ENCODE peak calls at places on chromosomes 3 and 15, in eight cellular contexts. One of them, this sample, is unnamed.

GRCh38 chr15:29233566-29233965 is 36.1 kb downstream of the NSMCE3 start:
- DNase-seq in ELR: peak; percentile 40
- DNase-seq in RPMI8226: no peak
- DNase-seq in tibial artery: no peak
- DNase-seq in NCI-H1417: no peak
- DNase-seq in T-helper 2 cell: no peak
- DNase-seq in NCI-H1092: no peak
- DNase-seq in germinal center: no peak
- DNase-seq in this sample: no peak

GRCh38 chr15:55389276-55389631 is 18.9 kb downstream of the CCPG1 start:
- DNase-seq in ELR: peak; percentile 78
- DNase-seq in tibial artery: no peak
- DNase-seq in germinal center: no peak
- DNase-seq in NCI-H1417: no peak
- DNase-seq in T-helper 2 cell: no peak
- DNase-seq in NCI-H1092: no peak
- DNase-seq in RPMI8226: no peak
- DNase-seq in this sample: no peak

GRCh38 chr3:186514296-186515002 is 29.7 kb downstream of the CRYGS start:
- DNase-seq in NCI-H1417: no peak
- DNase-seq in germinal center: peak; percentile 36
- DNase-seq in T-helper 2 cell: no peak
- DNase-seq in NCI-H1092: no peak
- DNase-seq in RPMI8226: no peak
- DNase-seq in ELR: peak; percentile 43
- DNase-seq in tibial artery: no peak
- DNase-seq in this sample: no peak

GRCh38 chr3:190385835-190386688 is 1.9 kb upstream of the CLDN16 start:
- DNase-seq in T-helper 2 cell: no peak
- DNase-seq in ELR: peak; percentile 99
- DNase-seq in RPMI8226: no peak
- DNase-seq in germinal center: no peak
- DNase-seq in tibial artery: no peak
- DNase-seq in NCI-H1092: no peak
- DNase-seq in NCI-H1417: no peak
- DNase-seq in this sample: no peak

GRCh38 chr3:101351834-101352233 is 31.5 kb upstream of the IMPG2 start:
- DNase-seq in NCI-H1092: no peak
- DNase-seq in RPMI8226: peak; percentile 88
- DNase-seq in T-helper 2 cell: no peak
- DNase-seq in NCI-H1417: no peak
- DNase-seq in ELR: peak; percentile 20
- DNase-seq in germinal center: no peak
- DNase-seq in tibial artery: no peak
- DNase-seq in this sample: no peak

GRCh38 chr3:33364060-33364459 is 76.1 kb downstream of the UBP1 start:
- DNase-seq in tibial artery: no peak
- DNase-seq in germinal center: no peak
- DNase-seq in ELR: no peak
- DNase-seq in RPMI8226: no peak
- DNase-seq in NCI-H1092: no peak
- DNase-seq in NCI-H1417: no peak
- DNase-seq in T-helper 2 cell: no peak
- DNase-seq in this sample: no peak

GRCh38 chr3:101809178-101810022 is 30.4 kb downstream of the NXPE3 start:
- DNase-seq in NCI-H1417: peak; percentile 50
- DNase-seq in germinal center: peak; percentile 56
- DNase-seq in NCI-H1092: no peak
- DNase-seq in T-helper 2 cell: no peak
- DNase-seq in tibial artery: no peak
- DNase-seq in RPMI8226: peak; percentile 46
- DNase-seq in ELR: peak; percentile 63
- DNase-seq in this sample: no peak

GRCh38 chr3:113736548-113737089 is 9.4 kb downstream of the NAA50 start:
- DNase-seq in ELR: peak; percentile 80
- DNase-seq in RPMI8226: peak; percentile 69
- DNase-seq in germinal center: peak; percentile 54
- DNase-seq in NCI-H1092: no peak
- DNase-seq in T-helper 2 cell: no peak
- DNase-seq in NCI-H1417: peak; percentile 73
- DNase-seq in tibial artery: no peak
- DNase-seq in this sample: peak; percentile 5

GRCh38 chr3:139830817-139831216 is 104.2 kb upstream of the CLSTN2 start:
- DNase-seq in germinal center: no peak
- DNase-seq in ELR: no peak
- DNase-seq in tibial artery: no peak
- DNase-seq in NCI-H1417: peak; percentile 60
- DNase-seq in NCI-H1092: no peak
- DNase-seq in RPMI8226: no peak
- DNase-seq in T-helper 2 cell: no peak
- DNase-seq in this sample: no peak

GRCh38 chr3:126664591-126665214 is 9.8 kb upstream of the TXNRD3 start:
- DNase-seq in T-helper 2 cell: no peak
- DNase-seq in tibial artery: no peak
- DNase-seq in germinal center: no peak
- DNase-seq in NCI-H1092: no peak
- DNase-seq in NCI-H1417: no peak
- DNase-seq in RPMI8226: peak; percentile 25
- DNase-seq in ELR: no peak
- DNase-seq in this sample: no peak

GRCh38 chr3:156396851-156397250 is 158.1 kb downstream of the SSR3 start:
- DNase-seq in NCI-H1417: no peak
- DNase-seq in tibial artery: no peak
- DNase-seq in T-helper 2 cell: no peak
- DNase-seq in germinal center: no peak
- DNase-seq in RPMI8226: no peak
- DNase-seq in ELR: no peak
- DNase-seq in NCI-H1092: no peak
- DNase-seq in this sample: no peak

GRCh38 chr3:65993134-65993900 is 45.4 kb downstream of the MAGI1 start:
- DNase-seq in NCI-H1417: no peak
- DNase-seq in ELR: no peak
- DNase-seq in germinal center: no peak
- DNase-seq in RPMI8226: no peak
- DNase-seq in T-helper 2 cell: no peak
- DNase-seq in tibial artery: no peak
- DNase-seq in NCI-H1092: no peak
- DNase-seq in this sample: no peak

GRCh38 chr3:152403632-152404066 is 134.9 kb downstream of the MBNL1 start:
- DNase-seq in tibial artery: peak; percentile 90
- DNase-seq in T-helper 2 cell: no peak
- DNase-seq in germinal center: no peak
- DNase-seq in NCI-H1417: no peak
- DNase-seq in RPMI8226: no peak
- DNase-seq in ELR: no peak
- DNase-seq in NCI-H1092: no peak
- DNase-seq in this sample: no peak

GRCh38 chr3:115500795-115501194 is 122.5 kb upstream of the GAP43 start:
- DNase-seq in germinal center: no peak
- DNase-seq in ELR: no peak
- DNase-seq in T-helper 2 cell: no peak
- DNase-seq in NCI-H1092: no peak
- DNase-seq in tibial artery: no peak
- DNase-seq in RPMI8226: no peak
- DNase-seq in NCI-H1417: no peak
- DNase-seq in this sample: no peak

GRCh38 chr3:24378313-24378712 is 116.3 kb downstream of the THRB start:
- DNase-seq in tibial artery: no peak
- DNase-seq in germinal center: no peak
- DNase-seq in RPMI8226: no peak
- DNase-seq in ELR: no peak
- DNase-seq in NCI-H1417: no peak
- DNase-seq in T-helper 2 cell: no peak
- DNase-seq in NCI-H1092: no peak
- DNase-seq in this sample: no peak

GRCh38 chr15:25730918-25731317 is 132.2 kb downstream of the ATP10A start:
- DNase-seq in NCI-H1092: no peak
- DNase-seq in tibial artery: no peak
- DNase-seq in T-helper 2 cell: no peak
- DNase-seq in ELR: no peak
- DNase-seq in RPMI8226: no peak
- DNase-seq in germinal center: no peak
- DNase-seq in NCI-H1417: no peak
- DNase-seq in this sample: no peak

GRCh38 chr3:45534580-45535080 is 59.9 kb upstream of the LIMD1 start:
- DNase-seq in NCI-H1092: no peak
- DNase-seq in germinal center: no peak
- DNase-seq in tibial artery: no peak
- DNase-seq in RPMI8226: no peak
- DNase-seq in T-helper 2 cell: no peak
- DNase-seq in ELR: no peak
- DNase-seq in NCI-H1417: no peak
- DNase-seq in this sample: peak; percentile 17

GRCh38 chr15:99436472-99437314 is 129.1 kb upstream of the MEF2A start:
- DNase-seq in tibial artery: peak; percentile 15
- DNase-seq in NCI-H1417: no peak
- DNase-seq in RPMI8226: no peak
- DNase-seq in germinal center: no peak
- DNase-seq in NCI-H1092: no peak
- DNase-seq in ELR: no peak
- DNase-seq in T-helper 2 cell: no peak
- DNase-seq in this sample: no peak

GRCh38 chr3:146156801-146157310 is 4.1 kb downstream of the PLOD2 start:
- DNase-seq in germinal center: no peak
- DNase-seq in ELR: no peak
- DNase-seq in NCI-H1417: no peak
- DNase-seq in RPMI8226: no peak
- DNase-seq in tibial artery: no peak
- DNase-seq in T-helper 2 cell: no peak
- DNase-seq in NCI-H1092: no peak
- DNase-seq in this sample: no peak

GRCh38 chr15:77838061-77838460 is 205.3 kb upstream of the LINGO1 start:
- DNase-seq in NCI-H1417: no peak
- DNase-seq in germinal center: no peak
- DNase-seq in T-helper 2 cell: no peak
- DNase-seq in ELR: no peak
- DNase-seq in NCI-H1092: no peak
- DNase-seq in tibial artery: no peak
- DNase-seq in RPMI8226: peak; percentile 49
- DNase-seq in this sample: no peak

GRCh38 chr3:44476181-44476599 is 1.3 kb downstream of the ZNF445 start:
- DNase-seq in NCI-H1417: peak; percentile 17
- DNase-seq in tibial artery: no peak
- DNase-seq in T-helper 2 cell: no peak
- DNase-seq in NCI-H1092: no peak
- DNase-seq in ELR: peak; percentile 46
- DNase-seq in RPMI8226: peak; percentile 24
- DNase-seq in germinal center: no peak
- DNase-seq in this sample: no peak

GRCh38 chr3:196712514-196713413 is 587 bp downstream of the PIGX start:
- DNase-seq in T-helper 2 cell: peak; percentile 53
- DNase-seq in NCI-H1092: peak; percentile 41
- DNase-seq in RPMI8226: no peak
- DNase-seq in ELR: no peak
- DNase-seq in germinal center: peak; percentile 81
- DNase-seq in NCI-H1417: peak; percentile 88
- DNase-seq in tibial artery: peak; percentile 43
- DNase-seq in this sample: peak; percentile 31

GRCh38 chr3:40690696-40691597 is 166.2 kb downstream of the ZNF621 start:
- DNase-seq in T-helper 2 cell: no peak
- DNase-seq in ELR: no peak
- DNase-seq in RPMI8226: no peak
- DNase-seq in NCI-H1092: peak; percentile 72
- DNase-seq in NCI-H1417: peak; percentile 12
- DNase-seq in germinal center: no peak
- DNase-seq in tibial artery: peak; percentile 93
- DNase-seq in this sample: no peak

GRCh38 chr3:195115598-195115905 is 155.4 kb downstream of the XXYLT1 start:
- DNase-seq in NCI-H1417: no peak
- DNase-seq in germinal center: no peak
- DNase-seq in ELR: no peak
- DNase-seq in NCI-H1092: no peak
- DNase-seq in tibial artery: no peak
- DNase-seq in RPMI8226: no peak
- DNase-seq in T-helper 2 cell: no peak
- DNase-seq in this sample: no peak

GRCh38 chr3:64353256-64353655 is 128.0 kb upstream of the PRICKLE2 start:
- DNase-seq in T-helper 2 cell: no peak
- DNase-seq in tibial artery: no peak
- DNase-seq in germinal center: no peak
- DNase-seq in NCI-H1417: no peak
- DNase-seq in RPMI8226: no peak
- DNase-seq in ELR: no peak
- DNase-seq in NCI-H1092: no peak
- DNase-seq in this sample: no peak

GRCh38 chr15:76647612-76648011 is 257.5 kb downstream of the SCAPER start:
- DNase-seq in tibial artery: no peak
- DNase-seq in NCI-H1092: no peak
- DNase-seq in T-helper 2 cell: no peak
- DNase-seq in NCI-H1417: no peak
- DNase-seq in germinal center: no peak
- DNase-seq in RPMI8226: no peak
- DNase-seq in ELR: no peak
- DNase-seq in this sample: no peak

GRCh38 chr3:33003308-33003707 is 51.9 kb downstream of the CCR4 start:
- DNase-seq in ELR: no peak
- DNase-seq in germinal center: no peak
- DNase-seq in NCI-H1417: no peak
- DNase-seq in NCI-H1092: no peak
- DNase-seq in RPMI8226: no peak
- DNase-seq in T-helper 2 cell: no peak
- DNase-seq in tibial artery: no peak
- DNase-seq in this sample: no peak

GRCh38 chr3:135454890-135455289 is 510.6 kb upstream of the PPP2R3A start:
- DNase-seq in tibial artery: no peak
- DNase-seq in ELR: no peak
- DNase-seq in T-helper 2 cell: no peak
- DNase-seq in germinal center: no peak
- DNase-seq in NCI-H1092: no peak
- DNase-seq in RPMI8226: no peak
- DNase-seq in NCI-H1417: no peak
- DNase-seq in this sample: no peak